ENCODE peak calls at places on chromosomes 13 and 19, in four cellular contexts. One of them, this sample, is unnamed.

GRCh38 chr13:94595006-94595942 is 678 bp downstream of the TGDS start:
- DNase-seq in sigmoid colon: no peak
- DNase-seq in esophagus muscularis mucosa: no peak
- DNase-seq in stomach: peak; percentile 34
- DNase-seq in this sample: no peak

GRCh38 chr13:105960326-105960725 is 575.1 kb downstream of the EFNB2 start:
- DNase-seq in sigmoid colon: no peak
- DNase-seq in stomach: no peak
- DNase-seq in esophagus muscularis mucosa: no peak
- DNase-seq in this sample: no peak

GRCh38 chr19:7226749-7227148 is 67.5 kb downstream of the INSR start:
- DNase-seq in stomach: no peak
- DNase-seq in sigmoid colon: no peak
- DNase-seq in esophagus muscularis mucosa: no peak
- DNase-seq in this sample: no peak

GRCh38 chr19:4567584-4568071 is 8.1 kb upstream of the SEMA6B start:
- DNase-seq in stomach: peak; percentile 62
- DNase-seq in esophagus muscularis mucosa: no peak
- DNase-seq in sigmoid colon: no peak
- DNase-seq in this sample: peak; percentile 66

GRCh38 chr13:113298001-113298945 is 1.2 kb downstream of the LAMP1 start:
- DNase-seq in stomach: no peak
- DNase-seq in esophagus muscularis mucosa: no peak
- DNase-seq in sigmoid colon: no peak
- DNase-seq in this sample: no peak

GRCh38 chr19:7916137-7916907 is 1.7 kb downstream of the TGFBR3L start:
- DNase-seq in esophagus muscularis mucosa: no peak
- DNase-seq in stomach: peak; percentile 42
- DNase-seq in sigmoid colon: no peak
- DNase-seq in this sample: no peak

GRCh38 chr19:10418281-10419199 is 1.8 kb upstream of the PDE4A start:
- DNase-seq in esophagus muscularis mucosa: no peak
- DNase-seq in stomach: no peak
- DNase-seq in sigmoid colon: no peak
- DNase-seq in this sample: no peak

GRCh38 chr13:96782186-96782585 is 212.1 kb downstream of the OXGR1 start:
- DNase-seq in sigmoid colon: no peak
- DNase-seq in esophagus muscularis mucosa: no peak
- DNase-seq in stomach: no peak
- DNase-seq in this sample: no peak

GRCh38 chr13:38430761-38431160 is 81.1 kb downstream of the UFM1 start:
- DNase-seq in esophagus muscularis mucosa: no peak
- DNase-seq in stomach: no peak
- DNase-seq in sigmoid colon: no peak
- DNase-seq in this sample: no peak

GRCh38 chr13:22047785-22048104 is 376.9 kb downstream of the FGF9 start:
- DNase-seq in sigmoid colon: no peak
- DNase-seq in stomach: no peak
- DNase-seq in esophagus muscularis mucosa: peak; percentile 64
- DNase-seq in this sample: no peak

GRCh38 chr13:97749174-97749573 is 204.3 kb upstream of the IPO5 start:
- DNase-seq in stomach: no peak
- DNase-seq in sigmoid colon: no peak
- DNase-seq in esophagus muscularis mucosa: no peak
- DNase-seq in this sample: no peak

GRCh38 chr19:20367811-20368294 is 197.7 kb downstream of the ZNF737 start:
- DNase-seq in sigmoid colon: no peak
- DNase-seq in stomach: peak; percentile 40
- DNase-seq in esophagus muscularis mucosa: no peak
- DNase-seq in this sample: no peak

GRCh38 chr19:52922841-52923781 is at the start of gene ZNF888:
- DNase-seq in stomach: peak; percentile 96
- DNase-seq in esophagus muscularis mucosa: peak; percentile 98
- DNase-seq in sigmoid colon: peak; percentile 94
- DNase-seq in this sample: peak; percentile 95

GRCh38 chr19:52923782-52924593 is 760 bp upstream of the ZNF888 start:
- DNase-seq in stomach: peak; percentile 66
- DNase-seq in esophagus muscularis mucosa: no peak
- DNase-seq in sigmoid colon: peak; percentile 82
- DNase-seq in this sample: no peak
- H3K4me3 ChIP-seq in stomach: peak overlapping the region; percentile 54
- H3K4me3 ChIP-seq in esophagus muscularis mucosa: peak overlapping the region; percentile 62
- H3K4me3 ChIP-seq in sigmoid colon: peak overlapping the region; percentile 59
- H3K4me3 ChIP-seq in this sample: peak overlapping the region; percentile 67

GRCh38 chr19:12721656-12722565 is 1.8 kb downstream of the TNPO2 start:
- DNase-seq in stomach: peak; percentile 69
- DNase-seq in esophagus muscularis mucosa: peak; percentile 93
- DNase-seq in sigmoid colon: peak; percentile 90
- DNase-seq in this sample: peak; percentile 68

GRCh38 chr19:12723383-12723642 is 419 bp downstream of the TNPO2 start:
- DNase-seq in esophagus muscularis mucosa: no peak
- DNase-seq in stomach: no peak
- DNase-seq in sigmoid colon: no peak
- DNase-seq in this sample: no peak

GRCh38 chr19:12722566-12723382 is 958 bp downstream of the TNPO2 start:
- DNase-seq in esophagus muscularis mucosa: peak; percentile 99
- DNase-seq in sigmoid colon: peak; percentile 99
- DNase-seq in stomach: peak; percentile 97
- DNase-seq in this sample: peak; percentile 98

GRCh38 chr19:12720851-12721655 is 2.7 kb downstream of the TNPO2 start:
- DNase-seq in stomach: no peak
- DNase-seq in esophagus muscularis mucosa: no peak
- DNase-seq in sigmoid colon: no peak
- DNase-seq in this sample: no peak

GRCh38 chr19:12723643-12724426 is at the start of gene TNPO2:
- DNase-seq in stomach: peak; percentile 60
- DNase-seq in esophagus muscularis mucosa: no peak
- DNase-seq in sigmoid colon: peak; percentile 77
- DNase-seq in this sample: no peak
- TF ChIP-seq POLR2AphosphoS5 in stomach: peak; percentile 57
- TF ChIP-seq POLR2AphosphoS5 in esophagus muscularis mucosa: peak; percentile 51
- TF ChIP-seq POLR2AphosphoS5 in sigmoid colon: peak; percentile 9
- TF ChIP-seq POLR2AphosphoS5 in this sample: no peak

DNA sequence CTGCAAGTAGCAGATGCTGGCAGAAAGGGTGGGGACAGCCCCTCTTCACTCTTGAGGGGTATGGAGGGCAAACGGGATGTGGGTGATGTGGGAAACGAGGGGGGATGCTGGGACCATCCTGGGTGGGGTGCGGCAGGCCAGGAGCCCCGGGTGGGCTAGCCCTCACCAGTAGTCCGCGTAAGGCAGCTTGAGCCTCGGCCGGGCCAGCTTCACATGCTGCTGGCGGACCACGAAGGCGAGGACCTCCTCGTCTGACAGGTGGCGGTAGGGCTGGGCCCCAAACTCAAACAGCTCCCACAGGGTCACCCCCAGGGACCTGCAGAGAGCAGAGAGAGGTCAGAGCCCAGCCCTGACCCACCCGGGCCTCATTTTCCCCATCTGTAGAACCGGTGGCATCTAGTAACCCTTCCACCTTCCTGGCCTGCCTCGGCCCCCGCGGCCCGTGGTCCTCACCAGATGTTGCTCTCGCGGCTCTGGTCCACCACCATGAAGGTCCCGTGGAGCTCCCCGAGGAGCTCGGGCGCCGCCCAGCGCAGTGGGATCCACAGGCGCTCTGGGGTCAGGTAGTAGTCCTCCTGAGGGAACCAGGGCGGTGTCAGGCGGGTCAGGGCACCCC is 10.7 kb downstream of the LMTK3 start:
- DNase-seq in esophagus muscularis mucosa: no peak
- DNase-seq in stomach: no peak
- DNase-seq in sigmoid colon: no peak
- DNase-seq in this sample: no peak
- H3K4me3 ChIP-seq in esophagus muscularis mucosa: no peak overlapping the region
- H3K4me3 ChIP-seq in stomach: peak overlapping the region; percentile 24
- H3K4me3 ChIP-seq in sigmoid colon: no peak overlapping the region
- H3K4me3 ChIP-seq in this sample: no peak overlapping the region

GRCh38 chr19:41427647-41428480 is 690 bp upstream of the B3GNT8 start:
- DNase-seq in sigmoid colon: no peak
- DNase-seq in stomach: no peak
- DNase-seq in esophagus muscularis mucosa: no peak
- DNase-seq in this sample: peak; percentile 62
- TF ChIP-seq POLR2AphosphoS5 in sigmoid colon: no peak
- TF ChIP-seq POLR2AphosphoS5 in stomach: no peak
- TF ChIP-seq POLR2AphosphoS5 in esophagus muscularis mucosa: no peak
- TF ChIP-seq POLR2AphosphoS5 in this sample: no peak

DNA sequence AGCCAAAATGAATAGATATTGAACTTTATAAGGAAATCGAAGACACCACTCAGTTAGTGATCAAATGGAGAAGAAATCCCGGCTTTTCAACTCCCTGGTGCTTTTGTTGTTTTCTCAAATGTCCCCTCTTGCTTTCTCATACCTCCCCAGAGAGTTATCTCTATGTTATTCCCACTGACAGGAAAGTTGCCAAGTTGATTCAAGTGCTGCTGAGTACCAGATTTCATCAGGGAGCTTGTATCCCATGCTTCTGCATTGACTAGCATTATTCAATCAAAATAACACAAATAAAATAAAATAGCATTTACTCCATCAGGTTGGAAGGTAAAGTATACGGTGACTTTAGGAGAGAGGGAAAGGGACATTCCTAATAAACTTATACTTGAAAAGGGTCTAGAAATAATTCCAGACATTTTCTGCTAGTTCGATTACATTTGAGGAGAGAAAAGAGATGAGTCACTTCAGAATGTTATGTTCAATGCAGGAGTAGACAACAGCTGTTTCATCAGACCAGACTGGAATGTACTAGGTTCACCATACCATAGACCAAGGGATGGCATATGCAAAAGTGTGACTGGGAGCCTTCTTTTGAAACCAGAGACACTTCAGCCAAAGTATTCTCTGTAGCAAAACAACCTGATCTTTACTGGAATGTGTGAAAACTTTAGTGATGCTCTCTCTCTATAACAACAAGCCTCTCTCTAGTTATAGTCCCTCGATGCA is 397.8 kb downstream of the FGF14 start:
- DNase-seq in sigmoid colon: no peak
- DNase-seq in esophagus muscularis mucosa: no peak
- DNase-seq in stomach: no peak
- DNase-seq in this sample: no peak
- H3K4me3 ChIP-seq in sigmoid colon: no peak overlapping the region
- H3K4me3 ChIP-seq in esophagus muscularis mucosa: no peak overlapping the region
- H3K4me3 ChIP-seq in stomach: no peak overlapping the region
- H3K4me3 ChIP-seq in this sample: no peak overlapping the region

GRCh38 chr19:49588370-49589122 is 2.4 kb upstream of the PRR12 start:
- DNase-seq in stomach: no peak
- DNase-seq in esophagus muscularis mucosa: no peak
- DNase-seq in sigmoid colon: no peak
- DNase-seq in this sample: no peak

GRCh38 chr19:49591731-49592485 is 926 bp downstream of the PRR12 start:
- DNase-seq in sigmoid colon: peak; percentile 74
- DNase-seq in esophagus muscularis mucosa: no peak
- DNase-seq in stomach: peak; percentile 40
- DNase-seq in this sample: no peak

GRCh38 chr19:49590971-49591730 is at the start of gene PRR12:
- DNase-seq in esophagus muscularis mucosa: peak; percentile 94
- DNase-seq in sigmoid colon: peak; percentile 85
- DNase-seq in stomach: peak; percentile 59
- DNase-seq in this sample: peak; percentile 49

GRCh38 chr19:49589391-49589790 is 1.6 kb upstream of the PRR12 start:
- DNase-seq in sigmoid colon: no peak
- DNase-seq in esophagus muscularis mucosa: no peak
- DNase-seq in stomach: no peak
- DNase-seq in this sample: no peak

GRCh38 chr19:49590071-49590970 is 661 bp upstream of the PRR12 start:
- DNase-seq in stomach: peak; percentile 99
- DNase-seq in sigmoid colon: peak; percentile 96
- DNase-seq in esophagus muscularis mucosa: peak; percentile 99
- DNase-seq in this sample: peak; percentile 97
- TF ChIP-seq POLR2AphosphoS5 in stomach: peak; percentile 86
- TF ChIP-seq POLR2AphosphoS5 in sigmoid colon: peak; percentile 86
- TF ChIP-seq POLR2AphosphoS5 in esophagus muscularis mucosa: peak; percentile 72
- TF ChIP-seq POLR2AphosphoS5 in this sample: no peak

GRCh38 chr19:15291666-15292065 is 40.7 kb downstream of the BRD4 start:
- DNase-seq in stomach: no peak
- DNase-seq in sigmoid colon: no peak
- DNase-seq in esophagus muscularis mucosa: no peak
- DNase-seq in this sample: no peak

GRCh38 chr19:15291089-15291488 is 41.2 kb downstream of the BRD4 start:
- DNase-seq in esophagus muscularis mucosa: no peak
- DNase-seq in sigmoid colon: no peak
- DNase-seq in stomach: no peak
- DNase-seq in this sample: no peak

GRCh38 chr19:15293751-15294505 is 38.4 kb downstream of the BRD4 start:
- DNase-seq in stomach: no peak
- DNase-seq in sigmoid colon: no peak
- DNase-seq in esophagus muscularis mucosa: no peak
- DNase-seq in this sample: no peak

GRCh38 chr19:15292847-15293582 is 39.3 kb downstream of the BRD4 start:
- DNase-seq in stomach: no peak
- DNase-seq in esophagus muscularis mucosa: no peak
- DNase-seq in sigmoid colon: no peak
- DNase-seq in this sample: no peak

DNA sequence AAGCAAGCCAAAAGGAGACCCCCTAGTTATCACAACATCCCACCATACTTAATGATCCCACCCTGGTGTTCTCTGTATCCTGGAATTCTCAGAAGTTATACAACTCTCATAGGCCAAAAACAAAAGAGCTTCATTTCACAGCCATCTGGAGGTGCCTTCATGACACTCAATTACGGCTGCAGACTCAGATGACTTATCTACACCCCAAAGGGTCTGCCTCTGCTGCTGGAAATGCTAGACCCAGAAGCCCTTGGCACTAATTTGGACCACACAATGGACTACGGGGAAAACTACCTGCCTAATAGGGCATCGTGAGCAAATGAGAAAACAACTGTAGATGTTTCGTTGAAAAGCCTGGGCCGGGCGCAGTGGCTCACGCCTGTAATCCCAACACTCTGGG is 40.2 kb downstream of the BRD4 start:
- DNase-seq in sigmoid colon: no peak
- DNase-seq in esophagus muscularis mucosa: no peak
- DNase-seq in stomach: no peak
- DNase-seq in this sample: no peak
- H3K4me3 ChIP-seq in sigmoid colon: no peak overlapping the region
- H3K4me3 ChIP-seq in esophagus muscularis mucosa: no peak overlapping the region
- H3K4me3 ChIP-seq in stomach: no peak overlapping the region
- H3K4me3 ChIP-seq in this sample: no peak overlapping the region

GRCh38 chr13:27374650-27375049 is 49.8 kb upstream of the GTF3A start:
- DNase-seq in stomach: peak; percentile 73
- DNase-seq in esophagus muscularis mucosa: no peak
- DNase-seq in sigmoid colon: peak; percentile 78
- DNase-seq in this sample: no peak

GRCh38 chr13:27374126-27374613 is 50.2 kb upstream of the GTF3A start:
- DNase-seq in esophagus muscularis mucosa: no peak
- DNase-seq in sigmoid colon: no peak
- DNase-seq in stomach: no peak
- DNase-seq in this sample: no peak

GRCh38 chr13:27371932-27372331 is 52.5 kb upstream of the GTF3A start:
- DNase-seq in sigmoid colon: no peak
- DNase-seq in esophagus muscularis mucosa: no peak
- DNase-seq in stomach: no peak
- DNase-seq in this sample: no peak

GRCh38 chr13:27370305-27370853 is 54.0 kb upstream of the GTF3A start:
- DNase-seq in stomach: no peak
- DNase-seq in sigmoid colon: no peak
- DNase-seq in esophagus muscularis mucosa: no peak
- DNase-seq in this sample: no peak

GRCh38 chr13:27372896-27373295 is 51.5 kb upstream of the GTF3A start:
- DNase-seq in stomach: peak; percentile 80
- DNase-seq in sigmoid colon: no peak
- DNase-seq in esophagus muscularis mucosa: no peak
- DNase-seq in this sample: no peak
- TF ChIP-seq POLR2AphosphoS5 in stomach: peak; percentile 52
- TF ChIP-seq POLR2AphosphoS5 in sigmoid colon: no peak
- TF ChIP-seq POLR2AphosphoS5 in esophagus muscularis mucosa: no peak
- TF ChIP-seq POLR2AphosphoS5 in this sample: no peak